ENCODE peak calls at places on chromosome 1, in seven cellular contexts. M is body of pancreas, W is Right ventricle myocardium inferior, C is SW480, U is retinal pigment epithelial cell, P is hepatocyte, B is H54. N is an unnamed sample.

GRCh38 chr1:198497326-198498220 is 42.9 kb downstream of the ATP6V1G3 start:
- DNase-seq in C (no peak), P (no peak), M (no peak), B (no peak), W (no peak), U (no peak), N (no peak)

GRCh38 chr1:167210966-167211674 is 9.6 kb upstream of the POU2F1 start:
- DNase-seq in M (no peak), C (no peak), B (no peak), W (no peak), P (no peak), U (no peak), N (no peak)

GRCh38 chr1:222047370-222047769 is 305.5 kb upstream of the DUSP10 start:
- DNase-seq in B (no peak), W (no peak), M (no peak), U (no peak), C (no peak), P (no peak), N (no peak)

GRCh38 chr1:192783793-192784192 is 25.0 kb upstream of the RGS2 start:
- DNase-seq in C (no peak), B (no peak), M (no peak), W (no peak), U (no peak), P (no peak), N (no peak)

GRCh38 chr1:64754166-64754565 is 9.3 kb downstream of the RAVER2 start:
- DNase-seq in U (no peak), C (no peak), M (no peak), W (no peak), P (no peak), B (no peak), N (no peak)

GRCh38 chr1:104402178-104402577 is 652.5 kb downstream of the AMY1C start:
- DNase-seq in P (no peak), U (no peak), W (no peak), C (no peak), B (no peak), M (no peak), N (no peak)

GRCh38 chr1:20698195-20698910 is 19.5 kb downstream of the KIF17 start:
- DNase-seq in P (peak), C (peak), W (peak), B (peak), U (no peak), M (no peak), N (no peak)

GRCh38 chr1:53573522-53573921 is 114.3 kb downstream of the DMRTB1 start:
- DNase-seq in B (no peak), W (no peak), U (no peak), M (no peak), C (no peak), P (no peak), N (no peak)

GRCh38 chr1:168295715-168296114 is 15.0 kb downstream of the TBX19 start:
- DNase-seq in B (no peak), U (no peak), P (no peak), W (no peak), M (no peak), C (no peak), N (no peak)

N was measured in T-helper 22 cell.